ENCODE peak calls at places on chromosome 11, in eight cellular contexts. U, F, D, X, V, W, J and G are unnamed samples.

GRCh38 chr11:68867067-68867466 is 25.4 kb upstream of the CPT1A start:
- DNase-seq in U (no peak), F (no peak), D (no peak), X (no peak), V (no peak), W (no peak), J (no peak), G (no peak)

GRCh38 chr11:71580057-71581003 is 2.3 kb downstream of the KRTAP5-11 start:
- DNase-seq in U (peak; percentile 63), F (peak; percentile 71), D (peak; percentile 37), X (no peak), V (no peak), W (peak; percentile 84), J (peak; percentile 49), G (no peak)

GRCh38 chr11:122180435-122180834 is 64.4 kb upstream of the BLID start:
- DNase-seq in U (no peak), F (no peak), D (no peak), X (no peak), V (no peak), W (no peak), J (no peak), G (no peak)

GRCh38 chr11:13487661-13488030 is 8.2 kb downstream of the PTH start:
- DNase-seq in U (peak; percentile 28), F (no peak), D (no peak), X (no peak), V (no peak), W (no peak), J (no peak), G (no peak)

GRCh38 chr11:121894581-121894980 is 221.4 kb downstream of the BLID start:
- DNase-seq in U (no peak), F (no peak), D (no peak), X (no peak), V (no peak), W (no peak), J (no peak), G (no peak)

GRCh38 chr11:123532131-123532530 is 102.1 kb downstream of the GRAMD1B start:
- DNase-seq in U (no peak), F (no peak), D (no peak), X (no peak), V (no peak), W (no peak), J (no peak), G (no peak)

GRCh38 chr11:8688414-8689362 is 6.1 kb downstream of the RPL27A start:
- DNase-seq in U (peak; percentile 95), F (peak; percentile 97), D (peak; percentile 79), X (peak; percentile 97), V (peak; percentile 81), W (peak; percentile 95), J (peak; percentile 94), G (peak; percentile 89)

GRCh38 chr11:91970604-91971003 is 254.0 kb upstream of the FAT3 start:
- DNase-seq in U (no peak), F (no peak), D (no peak), X (no peak), V (no peak), W (no peak), J (no peak), G (no peak)

GRCh38 chr11:64088159-64089026 is 52.7 kb downstream of the FLRT1 start:
- DNase-seq in U (peak; percentile 79), F (peak; percentile 71), D (no peak), X (no peak), V (no peak), W (no peak), J (no peak), G (peak; percentile 58)

GRCh38 chr11:59706518-59707285 is 6.9 kb downstream of the OR10V1 start:
- DNase-seq in U (no peak), F (no peak), D (no peak), X (no peak), V (no peak), W (no peak), J (no peak), G (no peak)

GRCh38 chr11:121023848-121024751 is at the start of gene TBCEL:
- DNase-seq in U (peak; percentile 96), F (peak; percentile 96), D (peak; percentile 91), X (peak; percentile 94), V (peak; percentile 78), W (peak; percentile 100), J (peak; percentile 90), G (peak; percentile 94)

GRCh38 chr11:13016415-13016814 is 7.3 kb downstream of the RASSF10 start:
- DNase-seq in U (no peak), F (no peak), D (no peak), X (peak; percentile 37), V (no peak), W (no peak), J (no peak), G (no peak)

GRCh38 chr11:118910309-118911112 is 15.2 kb downstream of the BCL9L start:
- DNase-seq in U (peak; percentile 80), F (no peak), D (no peak), X (no peak), V (peak; percentile 64), W (no peak), J (peak; percentile 78), G (no peak)

GRCh38 chr11:74311352-74311926 is at the start of gene P4HA3:
- DNase-seq in U (peak; percentile 85), F (peak; percentile 51), D (peak; percentile 56), X (no peak), V (no peak), W (peak; percentile 92), J (peak; percentile 48), G (no peak)

GRCh38 chr11:134949121-134949591 is 537.1 kb upstream of the B3GAT1 start:
- DNase-seq in U (no peak), F (no peak), D (no peak), X (peak; percentile 70), V (no peak), W (no peak), J (no peak), G (no peak)
- TF ChIP-seq CTCF in U (no peak), F (no peak), D (no peak), X (no peak), V (no peak), W (no peak), J (no peak), G (no peak)

DNA sequence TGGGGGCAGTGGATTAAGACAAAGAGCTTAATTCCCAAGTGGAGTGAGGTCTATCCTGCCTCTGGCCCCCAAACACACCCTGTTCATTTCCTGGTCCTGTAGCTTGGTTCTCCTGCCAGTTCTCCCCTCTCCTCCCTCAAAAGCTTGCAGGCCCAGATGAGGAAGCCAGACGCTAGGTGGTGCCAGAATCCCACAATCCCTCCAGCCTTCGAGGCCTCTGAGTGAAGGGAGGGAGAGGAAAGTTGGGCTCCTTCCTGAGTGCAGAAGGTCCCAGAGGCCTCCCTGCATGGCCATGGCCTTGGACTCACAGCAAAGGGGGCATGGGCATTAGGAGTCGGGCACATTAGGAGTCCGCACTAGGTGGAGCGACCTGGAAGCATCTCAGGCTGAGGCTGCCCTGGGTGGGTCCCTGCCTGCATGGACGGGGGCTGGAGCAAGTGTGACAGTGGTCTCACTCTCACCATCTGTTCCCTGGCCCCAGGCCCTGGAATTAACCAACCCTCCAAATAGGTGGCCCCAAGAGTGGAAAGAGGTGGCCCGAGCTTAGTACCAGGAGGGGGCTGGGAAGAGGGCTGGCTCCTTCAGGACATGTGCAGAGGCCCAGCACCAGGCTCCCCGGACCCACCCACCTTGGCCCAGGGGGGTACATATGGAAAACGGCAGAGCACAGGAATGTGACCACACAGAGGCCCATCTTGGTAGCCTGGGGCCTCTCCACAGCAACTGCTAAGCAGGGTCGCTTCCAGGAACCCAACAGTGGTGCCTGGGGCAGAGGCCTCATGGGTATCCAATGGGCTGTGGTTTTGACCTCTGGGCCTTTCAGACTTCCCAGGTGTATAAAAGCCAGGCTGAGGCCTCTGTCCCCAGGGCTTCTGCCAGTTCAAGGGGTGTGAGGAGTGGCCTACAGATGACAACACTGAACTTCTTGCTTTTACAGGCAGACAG is 5.2 kb downstream of the FXYD2 start:
- DNase-seq in U (peak; percentile 82), F (peak; percentile 88), D (peak; percentile 84), X (no peak), V (no peak), W (peak; percentile 74), J (peak; percentile 66), G (no peak)
- TF ChIP-seq CTCF in U (no peak), F (peak; percentile 92), D (peak; percentile 78), X (no peak), V (no peak), W (peak; percentile 48), J (peak; percentile 37), G (peak; percentile 87)

DNA sequence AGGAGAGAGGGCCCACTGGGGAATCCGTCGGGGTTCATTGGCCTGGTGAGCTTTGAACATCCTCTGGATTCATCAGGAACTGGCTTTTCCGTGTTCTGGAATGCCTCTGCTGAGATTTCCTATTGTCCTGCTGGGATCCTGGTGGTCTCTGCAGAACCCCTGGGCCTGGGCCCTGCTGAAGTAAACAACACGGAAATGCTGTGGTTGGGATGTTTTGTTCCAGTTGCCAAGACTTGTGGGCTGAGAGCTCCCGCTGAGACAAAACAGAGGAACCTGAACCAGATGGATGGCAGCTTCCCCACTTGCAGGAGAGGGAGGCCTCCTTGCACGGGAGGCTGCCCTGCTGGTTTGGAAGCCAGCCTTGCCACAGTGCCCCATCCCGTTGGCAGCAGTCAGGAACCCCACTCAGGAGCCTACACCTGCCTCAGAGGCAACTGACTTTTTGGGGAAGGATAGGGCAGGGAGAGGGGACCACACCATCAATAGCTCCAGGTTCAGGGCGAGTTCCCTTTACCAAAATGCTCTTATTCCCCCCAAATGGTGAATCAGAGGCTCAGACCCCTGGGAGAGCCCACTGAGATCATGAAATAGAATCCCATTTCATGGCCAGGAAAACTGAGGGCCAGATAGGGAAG is 60.7 kb downstream of the LRRC32 start:
- DNase-seq in U (no peak), F (no peak), D (no peak), X (peak; percentile 88), V (no peak), W (peak; percentile 5), J (peak; percentile 16), G (no peak)
- TF ChIP-seq CTCF in U (no peak), F (no peak), D (no peak), X (no peak), V (no peak), W (no peak), J (no peak), G (no peak)

GRCh38 chr11:65118097-65118837 is 766 bp upstream of the ZNHIT2 start:
- DNase-seq in U (no peak), F (no peak), D (no peak), X (no peak), V (no peak), W (no peak), J (no peak), G (no peak)
- TF ChIP-seq CTCF in U (peak; percentile 29), F (no peak), D (peak; percentile 52), X (no peak), V (peak; percentile 28), W (no peak), J (no peak), G (no peak)